ENCODE peak calls at places on chromosomes 11 and 22, in seven cellular contexts. O is endothelial cell of umbilical vein, M is transverse colon, R is HCT116, D is stomach, E is spleen, T is K562. C is an unnamed sample. For H3K4me1, the result is how much of the 10 kb centered on the place peaks cover.

GRCh38 chr11:116930177-116930576 is 92.8 kb upstream of the APOA1 start:
- DNase-seq in O (peak), M (peak), R (no peak), D (no peak), E (peak), T (no peak), C (no peak)

GRCh38 chr11:117273550-117274289 is 17.4 kb upstream of the BACE1-AS start:
- DNase-seq in O (no peak), M (no peak), R (no peak), D (no peak), E (no peak), T (no peak), C (no peak)

GRCh38 chr11:121152764-121153163 is 51.7 kb downstream of the TECTA start:
- DNase-seq in O (no peak), M (no peak), R (no peak), D (no peak), E (no peak), T (no peak), C (no peak)

GRCh38 chr11:45752136-45752535 is 52.8 kb upstream of the SLC35C1 start:
- DNase-seq in O (no peak), M (no peak), R (no peak), D (no peak), E (peak), T (no peak), C (no peak)

GRCh38 chr11:70656293-70656692 is 258.0 kb downstream of the CTTN start:
- DNase-seq in O (no peak), M (no peak), R (no peak), D (no peak), E (no peak), T (no peak), C (no peak)

GRCh38 chr11:1918436-1919315 is 827 bp upstream of the TNNT3 start:
- DNase-seq in O (no peak), M (no peak), R (no peak), D (no peak), E (peak), T (no peak), C (no peak)

GRCh38 chr11:1827095-1827797 is 7.5 kb upstream of the SYT8 start:
- DNase-seq in O (peak), M (peak), R (no peak), D (peak), E (no peak), T (no peak), C (no peak)

GRCh38 chr22:44403166-44403565 is 90.4 kb upstream of the SHISAL1 start:
- DNase-seq in O (no peak), M (no peak), R (no peak), D (no peak), E (no peak), T (no peak), C (peak)

GRCh38 chr11:64969209-64969608 is 2.7 kb downstream of the MAJIN start:
- DNase-seq in O (peak), M (peak), R (no peak), D (no peak), E (no peak), T (no peak), C (no peak)

GRCh38 chr22:40511604-40512003 is 124.9 kb downstream of the MRTFA start:
- DNase-seq in O (no peak), M (no peak), R (no peak), D (no peak), E (no peak), T (no peak), C (no peak)

GRCh38 chr11:117876341-117877119 is at the start of gene FXYD6:
- DNase-seq in O (no peak), M (peak), R (no peak), D (no peak), E (peak), T (peak), C (no peak)

GRCh38 chr11:116931206-116931953 is 94.0 kb upstream of the APOA1 start:
- DNase-seq in O (peak), M (no peak), R (no peak), D (no peak), E (no peak), T (no peak), C (no peak)

GRCh38 chr11:119804698-119805097 is 75.7 kb upstream of the NECTIN1 start:
- DNase-seq in O (no peak), M (no peak), R (no peak), D (no peak), E (no peak), T (no peak), C (no peak)

GRCh38 chr22:31544481-31545480 is 48.4 kb downstream of the SFI1 start:
- DNase-seq in O (no peak), M (no peak), R (no peak), D (no peak), E (no peak), T (no peak), C (no peak)

GRCh38 chr11:72024073-72024749 is 25.5 kb downstream of the IL18BP start:
- DNase-seq in O (no peak), M (no peak), R (no peak), D (no peak), E (no peak), T (no peak), C (no peak)

GRCh38 chr22:30572840-30573593 is 1.4 kb downstream of the GAL3ST1 start:
- DNase-seq in O (no peak), M (peak), R (no peak), D (no peak), E (no peak), T (no peak), C (no peak)

GRCh38 chr22:32900856-32901255 is 99.4 kb downstream of the TIMP3 start:
- DNase-seq in O (no peak), M (no peak), R (no peak), D (no peak), E (no peak), T (no peak), C (no peak)

GRCh38 chr11:134025086-134025437 is 43.8 kb upstream of the JAM3 start:
- DNase-seq in O (no peak), M (no peak), R (no peak), D (no peak), E (no peak), T (no peak), C (no peak)

GRCh38 chr22:46780453-46780852 is 18.0 kb downstream of the TBC1D22A start:
- DNase-seq in O (no peak), M (no peak), R (no peak), D (no peak), E (peak), T (no peak), C (no peak)

GRCh38 chr22:40818192-40818746 is 877 bp downstream of the SLC25A17 start:
- DNase-seq in O (no peak), M (no peak), R (no peak), D (no peak), E (no peak), T (no peak), C (no peak)

GRCh38 chr22:46175631-46176030 is 25.3 kb downstream of the PPARA start:
- DNase-seq in O (no peak), M (no peak), R (no peak), D (no peak), E (no peak), T (no peak), C (no peak)

GRCh38 chr11:131909426-131910200 is 539.2 kb downstream of the NTM start:
- DNase-seq in O (no peak), M (no peak), R (no peak), D (no peak), E (no peak), T (no peak), C (no peak)

GRCh38 chr11:129894281-129895125 is 875 bp downstream of the NFRKB start:
- DNase-seq in O (no peak), M (no peak), R (no peak), D (no peak), E (no peak), T (no peak), C (no peak)

GRCh38 chr11:83680351-83680750 is 394.2 kb upstream of the CCDC90B start:
- DNase-seq in O (no peak), M (no peak), R (no peak), D (no peak), E (no peak), T (no peak), C (no peak)

GRCh38 chr11:2477254-2477653 is 32.4 kb downstream of the KCNQ1 start:
- DNase-seq in O (no peak), M (no peak), R (no peak), D (peak), E (no peak), T (no peak), C (no peak)

GRCh38 chr22:32693102-32693501 is 108.4 kb upstream of the TIMP3 start:
- DNase-seq in O (no peak), M (no peak), R (no peak), D (no peak), E (no peak), T (no peak), C (no peak)

GRCh38 chr11:105763594-105763993 is 153.7 kb downstream of the GRIA4 start:
- DNase-seq in O (no peak), M (no peak), R (no peak), D (no peak), E (no peak), T (no peak), C (no peak)

GRCh38 chr11:102494216-102494615 is 36.3 kb downstream of the MMP7 start:
- DNase-seq in O (peak), M (peak), R (peak), D (peak), E (no peak), T (no peak), C (no peak)

GRCh38 chr22:22692707-22693530 is 48.5 kb downstream of the GGTLC2 start:
- DNase-seq in O (peak), M (peak), R (no peak), D (peak), E (peak), T (peak), C (no peak)

GRCh38 chr22:45422237-45422983 is 8.9 kb downstream of the RIBC2 start:
- DNase-seq in O (no peak), M (no peak), R (no peak), D (no peak), E (no peak), T (no peak), C (peak)

GRCh38 chr22:30243671-30244465 is 2.7 kb downstream of the LIF start:
- DNase-seq in O (no peak), M (no peak), R (no peak), D (no peak), E (no peak), T (no peak), C (no peak)

GRCh38 chr11:124763156-124763947 is 1.3 kb upstream of the ESAM start:
- DNase-seq in O (peak), M (peak), R (peak), D (peak), E (peak), T (peak), C (peak)

GRCh38 chr11:1116666-1117390 is 40.9 kb upstream of the MUC5AC start:
- DNase-seq in O (no peak), M (peak), R (no peak), D (no peak), E (no peak), T (no peak), C (peak)

GRCh38 chr22:38032681-38033521 is 24.3 kb upstream of the PICK1 start:
- DNase-seq in O (no peak), M (no peak), R (no peak), D (no peak), E (no peak), T (no peak), C (no peak)

GRCh38 chr22:38030311-38031133 is 26.7 kb upstream of the PICK1 start:
- DNase-seq in O (no peak), M (peak), R (no peak), D (no peak), E (no peak), T (peak), C (no peak)

DNA sequence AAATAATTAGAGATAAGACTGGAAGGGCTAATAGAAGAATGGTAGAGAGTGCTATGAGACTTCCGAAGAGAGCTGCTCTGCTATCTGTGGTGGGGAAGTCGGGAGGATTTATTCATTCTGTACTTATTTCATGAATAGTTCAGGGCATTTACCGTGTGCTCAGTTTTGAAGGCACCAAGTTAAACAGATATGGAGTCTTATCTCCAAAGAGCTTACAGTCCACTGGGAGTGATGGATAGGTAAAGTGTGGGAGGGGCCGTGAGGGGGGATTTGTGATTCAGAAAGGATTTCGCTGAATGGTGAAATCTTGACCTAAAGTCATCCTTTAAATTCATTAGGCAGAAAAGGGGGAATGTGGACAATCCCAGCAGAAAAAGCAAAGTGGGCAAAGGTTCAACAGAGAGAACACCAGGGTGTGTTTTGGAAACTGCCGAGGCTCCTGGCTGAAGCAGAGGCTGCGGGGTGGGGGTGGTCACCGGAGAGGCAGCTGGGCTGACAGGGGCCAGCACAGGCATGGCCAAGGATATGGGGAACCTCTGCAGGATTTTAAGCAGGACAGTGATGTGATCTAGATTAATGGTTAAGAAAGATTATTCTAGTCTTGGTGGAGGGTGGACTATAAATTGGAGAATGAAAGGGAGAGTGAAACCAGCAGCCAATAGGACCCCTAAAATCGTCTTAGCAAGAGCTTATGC is 91.2 kb downstream of the UBASH3B start:
- DNase-seq in O (no peak), M (no peak), R (no peak), D (no peak), E (no peak), T (no peak), C (no peak)
- H3K4me1 ChIP-seq in O (under half), M (under half), R (under half), D (under half), E (half or more), T (under half), C (under half)

DNA sequence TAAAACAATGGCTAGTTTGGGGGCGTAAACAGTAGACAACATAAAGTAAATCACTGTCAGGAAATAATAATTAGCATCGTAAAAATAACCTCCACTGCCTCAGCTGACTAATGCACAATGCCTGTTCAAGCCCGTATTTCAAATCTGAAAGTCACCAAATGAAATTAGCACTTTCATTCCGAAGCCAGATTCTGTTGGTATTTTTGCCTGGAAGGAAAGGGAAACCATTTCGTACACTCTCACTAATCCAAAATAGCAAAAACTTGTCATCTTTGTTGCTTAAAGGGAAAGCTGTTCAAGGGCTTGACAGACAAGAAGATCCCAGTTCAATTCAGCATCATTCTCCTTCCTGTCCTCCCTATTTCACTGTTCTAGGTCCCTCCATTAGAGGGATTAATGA is 154.8 kb downstream of the CADM1 start:
- DNase-seq in O (no peak), M (no peak), R (no peak), D (no peak), E (no peak), T (no peak), C (no peak)
- TF ChIP-seq POLR2AphosphoS5 in O (no peak), M (no peak), R (no peak), D (no peak), E (no peak), T (no peak), C (no peak)

DNA sequence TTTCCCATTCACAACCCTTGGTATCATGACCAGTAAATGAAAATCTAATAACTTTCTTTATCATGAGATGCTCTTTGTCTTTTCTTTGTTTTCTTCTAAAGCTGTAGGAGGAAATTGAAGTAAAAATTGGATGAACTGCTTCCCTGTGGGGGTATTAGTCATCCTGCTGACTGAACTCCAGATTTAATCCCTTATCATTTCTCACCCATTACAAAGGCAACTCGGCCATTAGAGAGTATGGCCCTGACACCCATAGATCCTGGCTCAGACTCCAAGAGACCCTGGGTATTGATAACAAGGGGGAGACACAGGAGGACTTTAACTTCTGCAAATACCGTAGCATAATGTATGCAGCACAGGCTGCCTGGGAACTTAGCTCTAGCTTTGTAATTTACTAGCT is 37.4 kb upstream of the MTNR1B start:
- DNase-seq in O (no peak), M (no peak), R (no peak), D (no peak), E (no peak), T (no peak), C (no peak)
- H3K4me3 ChIP-seq in O (no peak), M (no peak), R (no peak), D (no peak), E (no peak), T (no peak), C (no peak)

DNA sequence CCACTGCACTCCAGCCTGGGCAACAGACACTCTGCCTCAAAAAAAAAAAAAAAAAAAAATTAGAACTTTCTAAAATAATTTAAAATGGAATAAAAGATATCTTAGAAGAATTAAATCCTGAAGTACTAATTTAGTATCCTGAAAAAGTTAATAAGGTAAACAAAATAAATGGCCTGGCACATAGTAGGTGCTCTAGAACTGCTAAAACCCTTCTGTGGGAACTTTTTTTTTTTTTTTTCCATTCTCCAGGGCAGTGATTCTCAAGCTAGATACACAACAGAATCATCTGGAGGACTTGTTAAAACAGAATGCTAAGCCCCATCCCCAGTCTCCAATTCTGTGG is 65.3 kb downstream of the MAML2 start:
- DNase-seq in O (no peak), M (no peak), R (no peak), D (no peak), E (no peak), T (no peak), C (no peak)
- H3K4me1 ChIP-seq in O (under half), M (half or more), R (under half), D (under half), E (under half), T (under half), C (under half)

GRCh38 chr11:16266021-16266420 is 90.3 kb downstream of the SOX6 start:
- DNase-seq in O (no peak), M (no peak), R (no peak), D (no peak), E (no peak), T (no peak), C (no peak)
- TF ChIP-seq POLR2AphosphoS5 in O (no peak), M (no peak), R (no peak), D (no peak), E (no peak), T (no peak), C (no peak)

DNA sequence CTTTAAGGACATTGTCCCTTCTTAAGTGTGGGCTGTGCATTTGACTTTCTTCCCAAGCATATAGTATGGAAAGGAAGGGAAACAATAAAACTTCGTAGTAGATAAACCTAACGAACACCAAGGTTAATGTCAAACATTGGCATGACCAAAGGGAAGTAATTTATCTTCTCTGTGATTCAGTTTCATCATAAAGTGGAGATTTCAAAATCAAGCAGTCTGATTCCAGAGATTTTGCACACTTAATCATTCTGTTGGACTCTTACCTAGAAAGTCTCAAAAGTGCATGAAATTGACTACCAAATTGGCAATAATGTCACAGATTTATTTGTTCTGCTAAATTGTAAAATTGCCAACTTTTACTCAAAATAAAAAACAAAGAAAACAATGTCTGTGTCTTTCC is 559.7 kb downstream of the JRKL start:
- DNase-seq in O (no peak), M (no peak), R (no peak), D (no peak), E (no peak), T (no peak), C (no peak)
- H3K4me3 ChIP-seq in O (no peak), M (no peak), R (no peak), D (no peak), E (no peak), T (no peak), C (no peak)

DNA sequence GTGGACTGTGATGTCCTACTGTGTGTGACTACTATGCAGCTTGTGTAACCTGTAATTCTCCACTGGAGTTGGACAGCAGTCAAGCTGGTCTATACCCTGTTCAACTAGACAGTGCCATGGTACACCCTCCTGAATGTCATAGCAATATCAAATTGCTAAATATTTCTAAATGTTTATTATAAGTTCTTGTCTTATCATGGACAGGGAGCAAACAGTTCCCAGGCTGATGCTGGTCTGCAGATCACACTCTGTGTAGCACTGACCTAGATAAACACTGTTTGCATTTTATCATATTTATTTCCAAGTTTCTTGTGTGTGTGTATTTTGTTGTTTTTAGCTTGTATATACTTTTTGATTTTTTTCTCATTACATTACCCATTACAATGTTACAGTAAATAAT is 22.0 kb downstream of the PARVA start:
- DNase-seq in O (no peak), M (no peak), R (no peak), D (no peak), E (no peak), T (no peak), C (no peak)
- H3K4me1 ChIP-seq in O (under half), M (under half), R (under half), D (under half), E (under half), T (under half), C (under half)